ENCODE peak calls at places on chromosomes 2 and 18, in nine cellular contexts. One of them, this sample, is unnamed.

GRCh38 chr2:119407430-119408220 is 24.0 kb upstream of the TMEM37 start:
- DNase-seq in suprapubic skin: no peak
- DNase-seq in IMR-90: peak
- DNase-seq in NB4: peak
- DNase-seq in lower leg skin: peak
- DNase-seq in stomach: peak
- DNase-seq in GM12892: no peak
- DNase-seq in A549: peak
- DNase-seq in erythroblast: peak
- DNase-seq in this sample: peak

GRCh38 chr2:208101716-208102631 is 22.4 kb downstream of the CRYGD start:
- DNase-seq in stomach: no peak
- DNase-seq in suprapubic skin: no peak
- DNase-seq in erythroblast: no peak
- DNase-seq in IMR-90: peak
- DNase-seq in lower leg skin: no peak
- DNase-seq in GM12892: no peak
- DNase-seq in NB4: peak
- DNase-seq in A549: peak
- DNase-seq in this sample: no peak

GRCh38 chr2:8614646-8615045 is 67.2 kb upstream of the ID2 start:
- DNase-seq in stomach: no peak
- DNase-seq in lower leg skin: no peak
- DNase-seq in GM12892: no peak
- DNase-seq in NB4: no peak
- DNase-seq in suprapubic skin: peak
- DNase-seq in A549: no peak
- DNase-seq in IMR-90: no peak
- DNase-seq in erythroblast: no peak
- DNase-seq in this sample: no peak

GRCh38 chr2:202084265-202084664 is 11.2 kb downstream of the KIAA2012 start:
- DNase-seq in IMR-90: peak
- DNase-seq in GM12892: no peak
- DNase-seq in erythroblast: no peak
- DNase-seq in lower leg skin: no peak
- DNase-seq in A549: no peak
- DNase-seq in stomach: no peak
- DNase-seq in suprapubic skin: no peak
- DNase-seq in NB4: no peak
- DNase-seq in this sample: no peak

GRCh38 chr18:26531600-26532150 is 16.7 kb downstream of the KCTD1 start:
- DNase-seq in stomach: no peak
- DNase-seq in NB4: no peak
- DNase-seq in A549: no peak
- DNase-seq in erythroblast: no peak
- DNase-seq in IMR-90: no peak
- DNase-seq in suprapubic skin: no peak
- DNase-seq in GM12892: no peak
- DNase-seq in lower leg skin: no peak
- DNase-seq in this sample: no peak

GRCh38 chr2:121298476-121298875 is 13.5 kb upstream of the TFCP2L1 start:
- DNase-seq in lower leg skin: peak
- DNase-seq in suprapubic skin: no peak
- DNase-seq in GM12892: no peak
- DNase-seq in erythroblast: no peak
- DNase-seq in NB4: no peak
- DNase-seq in stomach: no peak
- DNase-seq in A549: no peak
- DNase-seq in IMR-90: no peak
- DNase-seq in this sample: no peak

GRCh38 chr18:36315736-36316135 is 18.2 kb downstream of the FHOD3 start:
- DNase-seq in A549: no peak
- DNase-seq in suprapubic skin: no peak
- DNase-seq in IMR-90: peak
- DNase-seq in erythroblast: no peak
- DNase-seq in NB4: no peak
- DNase-seq in stomach: no peak
- DNase-seq in lower leg skin: peak
- DNase-seq in GM12892: no peak
- DNase-seq in this sample: no peak

GRCh38 chr2:162478721-162479129 is 134.8 kb downstream of the GCA start:
- DNase-seq in GM12892: no peak
- DNase-seq in erythroblast: no peak
- DNase-seq in suprapubic skin: no peak
- DNase-seq in IMR-90: no peak
- DNase-seq in A549: no peak
- DNase-seq in NB4: no peak
- DNase-seq in stomach: no peak
- DNase-seq in lower leg skin: no peak
- DNase-seq in this sample: no peak

GRCh38 chr18:21053127-21053526 is 58.5 kb downstream of the ROCK1 start:
- DNase-seq in IMR-90: peak
- DNase-seq in lower leg skin: no peak
- DNase-seq in suprapubic skin: no peak
- DNase-seq in NB4: no peak
- DNase-seq in GM12892: no peak
- DNase-seq in erythroblast: no peak
- DNase-seq in stomach: no peak
- DNase-seq in A549: peak
- DNase-seq in this sample: no peak

GRCh38 chr18:21243041-21243431 is 1.0 kb downstream of the GREB1L start:
- DNase-seq in A549: peak
- DNase-seq in lower leg skin: no peak
- DNase-seq in NB4: no peak
- DNase-seq in erythroblast: no peak
- DNase-seq in stomach: no peak
- DNase-seq in suprapubic skin: no peak
- DNase-seq in GM12892: no peak
- DNase-seq in IMR-90: no peak
- DNase-seq in this sample: peak

GRCh38 chr2:200379481-200380120 is 73.1 kb downstream of the SPATS2L start:
- DNase-seq in IMR-90: no peak
- DNase-seq in A549: no peak
- DNase-seq in NB4: no peak
- DNase-seq in lower leg skin: no peak
- DNase-seq in suprapubic skin: no peak
- DNase-seq in stomach: no peak
- DNase-seq in erythroblast: no peak
- DNase-seq in GM12892: no peak
- DNase-seq in this sample: no peak

GRCh38 chr2:200378652-200379290 is 72.3 kb downstream of the SPATS2L start:
- DNase-seq in NB4: no peak
- DNase-seq in lower leg skin: no peak
- DNase-seq in A549: no peak
- DNase-seq in IMR-90: peak
- DNase-seq in stomach: no peak
- DNase-seq in erythroblast: no peak
- DNase-seq in suprapubic skin: no peak
- DNase-seq in GM12892: no peak
- DNase-seq in this sample: peak

GRCh38 chr2:200377143-200377773 is 70.8 kb downstream of the SPATS2L start:
- DNase-seq in suprapubic skin: no peak
- DNase-seq in GM12892: no peak
- DNase-seq in erythroblast: no peak
- DNase-seq in lower leg skin: no peak
- DNase-seq in NB4: no peak
- DNase-seq in IMR-90: no peak
- DNase-seq in stomach: no peak
- DNase-seq in A549: no peak
- DNase-seq in this sample: no peak

GRCh38 chr2:200376422-200377142 is 70.1 kb downstream of the SPATS2L start:
- DNase-seq in NB4: no peak
- DNase-seq in stomach: no peak
- DNase-seq in suprapubic skin: no peak
- DNase-seq in erythroblast: no peak
- DNase-seq in lower leg skin: no peak
- DNase-seq in IMR-90: no peak
- DNase-seq in A549: no peak
- DNase-seq in GM12892: no peak
- DNase-seq in this sample: no peak

GRCh38 chr2:200377774-200378336 is 71.4 kb downstream of the SPATS2L start:
- DNase-seq in A549: peak
- DNase-seq in erythroblast: no peak
- DNase-seq in stomach: peak
- DNase-seq in lower leg skin: no peak
- DNase-seq in GM12892: no peak
- DNase-seq in suprapubic skin: no peak
- DNase-seq in IMR-90: no peak
- DNase-seq in NB4: no peak
- DNase-seq in this sample: no peak
- TF ChIP-seq POLR2A in A549: no peak
- TF ChIP-seq POLR2A in erythroblast: no peak
- TF ChIP-seq POLR2A in stomach: no peak
- TF ChIP-seq POLR2A in lower leg skin: no peak
- TF ChIP-seq POLR2A in GM12892: no peak
- TF ChIP-seq POLR2A in suprapubic skin: no peak
- TF ChIP-seq POLR2A in IMR-90: no peak
- TF ChIP-seq POLR2A in NB4: no peak
- TF ChIP-seq POLR2A in this sample: no peak

DNA sequence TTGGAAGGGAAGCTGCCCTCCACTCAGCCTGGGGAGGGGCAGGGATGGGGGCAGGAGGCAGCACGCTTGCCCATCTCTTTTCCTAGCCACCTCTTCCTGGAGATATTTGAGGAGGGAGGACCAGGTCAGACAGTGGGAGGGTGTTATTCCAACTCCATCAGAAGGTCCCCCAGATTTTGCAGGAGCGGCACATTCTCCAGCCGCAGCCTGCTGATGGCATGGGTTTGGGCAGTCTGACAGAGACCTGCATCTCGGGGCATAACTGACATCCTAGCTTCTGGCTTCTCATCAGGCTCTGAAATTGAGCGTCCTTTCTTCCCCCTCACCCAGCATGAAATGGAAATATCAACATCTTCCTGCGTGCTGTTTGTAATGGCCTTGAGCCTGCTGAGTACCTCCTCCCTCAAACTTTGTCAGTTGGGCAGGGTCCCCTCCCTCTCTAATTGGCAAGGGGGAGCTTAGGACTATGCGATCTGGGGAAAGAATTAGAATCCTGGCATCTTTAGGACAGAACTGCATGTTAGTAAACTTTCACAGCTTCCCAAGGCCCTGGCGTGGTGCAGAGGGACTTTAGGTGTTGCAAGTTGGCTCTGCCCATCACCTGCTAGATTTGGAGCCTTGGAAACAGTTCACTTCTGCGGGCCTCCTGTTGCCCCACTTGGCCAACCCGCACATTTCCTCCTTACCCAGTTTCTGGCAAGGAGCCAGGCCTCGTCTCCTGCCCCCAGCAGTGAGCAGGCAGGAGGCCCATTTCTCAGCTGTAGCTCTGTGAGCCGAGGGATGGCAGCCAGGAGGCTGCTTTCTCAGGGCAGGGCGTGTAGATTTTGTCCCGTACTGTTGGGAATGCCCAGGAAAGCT is 2.2 kb downstream of the ITM2C start:
- DNase-seq in NB4: peak
- DNase-seq in GM12892: no peak
- DNase-seq in erythroblast: peak
- DNase-seq in suprapubic skin: no peak
- DNase-seq in A549: no peak
- DNase-seq in IMR-90: peak
- DNase-seq in stomach: peak
- DNase-seq in lower leg skin: no peak
- DNase-seq in this sample: peak
- TF ChIP-seq POLR2A in NB4: no peak
- TF ChIP-seq POLR2A in GM12892: no peak
- TF ChIP-seq POLR2A in erythroblast: no peak
- TF ChIP-seq POLR2A in suprapubic skin: no peak
- TF ChIP-seq POLR2A in A549: no peak
- TF ChIP-seq POLR2A in IMR-90: no peak
- TF ChIP-seq POLR2A in stomach: no peak
- TF ChIP-seq POLR2A in lower leg skin: no peak
- TF ChIP-seq POLR2A in this sample: no peak

GRCh38 chr2:159093496-159093895 is 125.1 kb downstream of the TANC1 start:
- DNase-seq in GM12892: no peak
- DNase-seq in NB4: no peak
- DNase-seq in erythroblast: no peak
- DNase-seq in IMR-90: peak
- DNase-seq in suprapubic skin: no peak
- DNase-seq in lower leg skin: no peak
- DNase-seq in A549: no peak
- DNase-seq in stomach: no peak
- DNase-seq in this sample: no peak
- TF ChIP-seq POLR2A in GM12892: no peak
- TF ChIP-seq POLR2A in NB4: no peak
- TF ChIP-seq POLR2A in erythroblast: no peak
- TF ChIP-seq POLR2A in IMR-90: no peak
- TF ChIP-seq POLR2A in suprapubic skin: no peak
- TF ChIP-seq POLR2A in lower leg skin: no peak
- TF ChIP-seq POLR2A in A549: no peak
- TF ChIP-seq POLR2A in stomach: no peak
- TF ChIP-seq POLR2A in this sample: no peak

GRCh38 chr2:30040147-30040546 is 106.7 kb upstream of the YPEL5 start:
- DNase-seq in IMR-90: no peak
- DNase-seq in stomach: no peak
- DNase-seq in lower leg skin: no peak
- DNase-seq in GM12892: no peak
- DNase-seq in A549: no peak
- DNase-seq in suprapubic skin: no peak
- DNase-seq in NB4: no peak
- DNase-seq in erythroblast: no peak
- DNase-seq in this sample: no peak

GRCh38 chr2:30037016-30037415 is 109.8 kb upstream of the YPEL5 start:
- DNase-seq in A549: no peak
- DNase-seq in lower leg skin: no peak
- DNase-seq in GM12892: no peak
- DNase-seq in NB4: no peak
- DNase-seq in IMR-90: no peak
- DNase-seq in erythroblast: no peak
- DNase-seq in suprapubic skin: no peak
- DNase-seq in stomach: no peak
- DNase-seq in this sample: no peak

GRCh38 chr2:30041884-30042283 is 104.9 kb upstream of the YPEL5 start:
- DNase-seq in GM12892: no peak
- DNase-seq in A549: no peak
- DNase-seq in erythroblast: no peak
- DNase-seq in suprapubic skin: no peak
- DNase-seq in IMR-90: no peak
- DNase-seq in stomach: no peak
- DNase-seq in NB4: no peak
- DNase-seq in lower leg skin: no peak
- DNase-seq in this sample: no peak

GRCh38 chr2:30038419-30038818 is 108.4 kb upstream of the YPEL5 start:
- DNase-seq in GM12892: no peak
- DNase-seq in stomach: no peak
- DNase-seq in IMR-90: no peak
- DNase-seq in suprapubic skin: no peak
- DNase-seq in NB4: no peak
- DNase-seq in lower leg skin: no peak
- DNase-seq in A549: no peak
- DNase-seq in erythroblast: no peak
- DNase-seq in this sample: no peak

DNA sequence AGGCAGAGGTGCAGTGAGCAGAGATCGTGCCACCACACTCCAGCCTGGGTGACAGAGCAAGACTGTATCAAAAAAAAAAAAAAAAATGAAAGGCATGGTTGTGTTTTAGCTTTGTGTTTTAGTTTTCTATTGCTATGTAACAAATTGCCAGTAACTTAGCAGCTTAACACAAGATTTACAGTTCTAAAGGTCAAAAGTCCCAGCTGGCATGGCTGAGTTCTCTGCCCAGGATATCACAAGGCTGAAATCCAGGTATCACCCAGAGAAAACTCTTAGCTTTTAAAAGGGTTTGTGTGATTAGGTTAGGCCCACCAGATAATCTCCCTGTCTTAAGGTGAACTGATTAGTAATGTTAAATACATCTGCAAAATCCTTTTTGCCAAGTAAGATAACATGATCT is 107.7 kb upstream of the YPEL5 start:
- DNase-seq in GM12892: no peak
- DNase-seq in lower leg skin: no peak
- DNase-seq in A549: no peak
- DNase-seq in stomach: no peak
- DNase-seq in erythroblast: no peak
- DNase-seq in IMR-90: no peak
- DNase-seq in suprapubic skin: no peak
- DNase-seq in NB4: no peak
- DNase-seq in this sample: no peak
- TF ChIP-seq POLR2A in GM12892: no peak
- TF ChIP-seq POLR2A in lower leg skin: no peak
- TF ChIP-seq POLR2A in A549: no peak
- TF ChIP-seq POLR2A in stomach: no peak
- TF ChIP-seq POLR2A in erythroblast: no peak
- TF ChIP-seq POLR2A in IMR-90: no peak
- TF ChIP-seq POLR2A in suprapubic skin: no peak
- TF ChIP-seq POLR2A in NB4: no peak
- TF ChIP-seq POLR2A in this sample: no peak

This sample was measured in testis.